ENCODE peak calls at places on chromosomes 11 and 22, in four cellular contexts. W is HCT116, D is K562, M is HepG2. E is an unnamed sample.
A peak's percentile ranks its signal among the peaks of the same experiment; 100 is the strongest.

GRCh38 chr22:44326549-44326881 is 13.8 kb upstream of the SHISAL1 start:
- DNase-seq in M (no peak), D (no peak), W (no peak), E (peak; percentile 58)

GRCh38 chr11:8917157-8917820 is 6.3 kb downstream of the AKIP1 start:
- DNase-seq in W (no peak), M (peak; percentile 62), D (no peak), E (no peak)

GRCh38 chr11:118258410-118258809 is 5.7 kb downstream of the MPZL2 start:
- DNase-seq in D (peak; percentile 13), M (no peak), W (no peak), E (no peak)

GRCh38 chr22:19848298-19849224 is 6.1 kb downstream of the GNB1L start:
- DNase-seq in D (no peak), M (no peak), W (peak; percentile 32), E (no peak)

GRCh38 chr11:112012877-112013276 is 12.3 kb upstream of the DLAT start:
- DNase-seq in M (peak; percentile 8), D (no peak), W (no peak), E (no peak)

GRCh38 chr22:28268176-28268575 is 349.1 kb upstream of the PITPNB start:
- DNase-seq in W (no peak), D (no peak), M (no peak), E (no peak)

GRCh38 chr11:16881074-16881709 is 133.0 kb downstream of the PLEKHA7 start:
- DNase-seq in D (peak; percentile 68), W (no peak), M (no peak), E (no peak)

GRCh38 chr11:5690736-5691135 is 1.1 kb downstream of the TRIM22 start:
- DNase-seq in W (no peak), M (no peak), D (peak; percentile 31), E (no peak)

DNA sequence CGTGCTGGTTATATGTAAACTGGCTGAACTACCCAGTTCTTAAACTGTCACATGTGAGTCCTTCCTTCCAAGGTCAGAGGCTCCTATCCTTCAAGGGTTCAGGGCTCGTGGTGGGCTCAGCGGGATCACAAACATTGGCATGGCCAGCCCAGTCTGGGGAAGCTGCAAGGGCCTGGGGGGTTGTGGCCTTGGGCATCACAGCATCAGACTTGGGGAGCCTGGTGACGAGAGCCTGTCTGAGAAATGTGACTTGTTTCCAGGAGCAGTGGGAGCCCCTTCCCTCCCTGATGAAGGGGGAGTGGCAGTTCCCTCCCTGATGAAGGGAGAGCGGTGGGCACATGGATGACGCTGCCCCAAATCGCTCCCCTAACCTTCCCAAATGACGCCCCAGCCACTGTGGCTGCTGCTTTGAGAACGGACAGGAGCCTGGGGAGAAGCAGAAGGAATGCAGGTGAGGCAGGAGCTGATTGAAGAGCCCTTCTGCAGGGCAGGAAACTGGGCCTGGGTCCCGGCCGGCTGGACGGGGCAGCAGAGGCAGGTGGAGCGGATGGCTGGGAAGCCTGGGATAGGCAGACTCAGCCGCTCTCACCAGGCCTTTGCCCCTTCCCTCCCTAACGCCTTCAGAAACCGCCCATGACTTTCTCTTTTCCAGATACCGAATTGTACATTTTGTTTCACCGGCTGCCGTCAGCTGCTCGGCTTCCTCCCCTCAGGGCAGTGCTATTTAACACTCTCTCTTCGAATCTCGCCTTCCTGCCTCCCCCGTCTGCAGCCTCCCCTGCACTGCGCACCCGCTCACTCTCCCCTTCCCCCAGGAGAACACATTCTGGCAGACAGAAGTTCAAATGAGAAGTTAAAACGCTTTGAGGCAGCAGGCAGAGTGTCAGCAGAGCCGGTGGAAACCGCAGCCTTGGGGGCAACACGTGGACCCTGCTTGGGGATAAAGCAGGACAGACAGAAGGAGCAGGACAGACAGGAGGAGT is 1486.7 kb downstream of the BRD1 start:
- DNase-seq in M (no peak), D (no peak), W (no peak), E (no peak)
- TF ChIP-seq ELF1 in M (no peak), D (no peak), W (no peak), E (no peak)

DNA sequence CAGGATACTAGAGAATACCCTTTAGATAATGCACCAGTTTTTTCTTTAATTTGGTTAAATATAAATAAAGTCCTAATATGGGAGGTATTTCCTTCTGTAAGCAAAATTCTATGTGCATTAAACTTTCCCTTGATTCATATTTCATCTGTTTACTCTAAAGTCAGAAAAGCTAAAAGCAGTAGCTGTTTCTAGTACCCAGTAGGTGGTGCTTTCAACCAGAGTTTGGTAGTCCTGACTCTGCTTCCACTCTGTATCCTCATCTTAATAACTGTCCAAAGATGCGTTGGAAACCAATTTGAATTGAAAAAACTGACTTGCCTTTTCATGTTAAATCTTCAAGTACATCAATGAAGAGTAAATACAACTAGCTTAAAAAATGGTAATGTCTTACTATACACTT is 1065.2 kb downstream of the JRKL start:
- DNase-seq in D (peak; percentile 1), W (no peak), M (peak; percentile 3), E (peak; percentile 21)
- TF ChIP-seq ELF1 in D (no peak), W (no peak), M (no peak), E (no peak)

GRCh38 chr11:3041699-3042098 is 15.5 kb downstream of the CARS1 start:
- DNase-seq in M (no peak), D (no peak), W (no peak), E (no peak)
- TF ChIP-seq ELF1 in M (no peak), D (no peak), W (no peak), E (no peak)

GRCh38 chr11:60005360-60005759 is 11.6 kb upstream of the OOSP4B start:
- DNase-seq in M (no peak), W (no peak), D (no peak), E (no peak)
- TF ChIP-seq ELF1 in M (no peak), W (no peak), D (no peak), E (no peak)

DNA sequence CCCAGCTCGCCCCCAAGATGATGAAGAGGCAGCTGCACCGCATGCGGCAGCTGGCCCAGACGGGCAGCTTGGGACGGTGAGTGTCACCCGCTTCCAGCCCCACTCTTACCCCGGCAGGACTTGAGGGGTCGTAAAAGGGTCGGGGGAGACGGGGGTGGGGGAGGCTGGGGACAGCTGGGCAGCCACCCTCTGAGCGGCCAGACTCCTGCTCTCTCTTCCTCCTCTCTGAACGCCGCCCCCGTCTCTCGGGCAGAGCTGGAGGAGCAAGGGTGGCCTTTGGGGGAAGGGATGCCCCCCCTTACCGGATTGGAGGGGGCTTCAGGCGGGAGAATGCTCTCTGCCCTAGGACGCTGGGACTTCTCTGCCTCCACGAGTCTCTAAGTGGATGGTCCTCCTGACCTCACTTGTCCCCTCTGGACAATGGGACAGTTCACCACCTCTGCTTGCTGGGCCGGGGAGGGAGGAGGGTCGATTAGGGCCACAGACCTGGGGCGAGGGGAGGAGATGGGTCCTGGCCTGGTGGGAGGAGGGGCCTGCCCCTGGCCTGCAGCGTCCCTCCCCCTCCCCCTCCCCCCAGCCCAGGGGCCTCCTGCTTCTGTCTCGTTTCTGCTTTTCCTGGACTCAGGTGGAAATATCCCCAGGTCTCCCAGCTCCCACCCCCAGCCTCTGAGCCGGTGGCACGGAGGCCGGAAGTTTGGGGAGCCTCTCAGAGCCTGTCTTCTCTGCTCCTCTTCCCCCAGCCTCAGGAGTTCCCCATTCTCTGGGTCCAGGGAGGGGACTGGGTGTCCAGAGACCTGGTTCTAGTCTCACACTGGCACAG is 512 bp downstream of the SH3BP1 start:
- DNase-seq in M (no peak), D (peak; percentile 41), W (no peak), E (peak; percentile 77)
- TF ChIP-seq ELF1 in M (no peak), D (no peak), W (no peak), E (no peak)

GRCh38 chr11:66012946-66013761 is 1.3 kb downstream of the CST6 start:
- DNase-seq in M (no peak), D (peak; percentile 68), W (no peak), E (no peak)

GRCh38 chr11:66012371-66012945 is 650 bp downstream of the CST6 start:
- DNase-seq in W (no peak), D (no peak), M (no peak), E (no peak)

GRCh38 chr11:66011239-66011784 is 496 bp upstream of the CST6 start:
- DNase-seq in W (peak; percentile 91), M (no peak), D (no peak), E (no peak)

GRCh38 chr11:66013762-66014100 is 1.9 kb downstream of the CST6 start:
- DNase-seq in M (no peak), D (no peak), W (no peak), E (no peak)

DNA sequence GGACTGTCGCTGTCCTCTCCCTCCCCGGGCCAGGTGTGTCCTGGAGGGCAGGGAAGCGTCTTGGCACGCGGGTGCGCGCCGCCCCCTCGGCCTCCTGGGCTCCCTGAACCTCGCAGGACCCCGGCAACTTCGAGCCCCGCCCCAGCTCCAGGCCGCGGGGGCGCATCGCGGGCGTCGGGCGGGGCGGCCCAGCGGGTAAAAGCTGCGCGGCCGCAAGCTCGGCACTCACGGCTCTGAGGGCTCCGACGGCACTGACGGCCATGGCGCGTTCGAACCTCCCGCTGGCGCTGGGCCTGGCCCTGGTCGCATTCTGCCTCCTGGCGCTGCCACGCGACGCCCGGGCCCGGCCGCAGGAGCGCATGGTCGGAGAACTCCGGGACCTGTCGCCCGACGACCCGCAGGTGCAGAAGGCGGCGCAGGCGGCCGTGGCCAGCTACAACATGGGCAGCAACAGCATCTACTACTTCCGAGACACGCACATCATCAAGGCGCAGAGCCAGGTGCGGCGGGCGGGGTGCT is at the start of gene CST6:
- DNase-seq in D (no peak), M (no peak), W (no peak), E (peak; percentile 52)
- TF ChIP-seq ELF1 in D (no peak), M (no peak), W (no peak), E (no peak)

DNA sequence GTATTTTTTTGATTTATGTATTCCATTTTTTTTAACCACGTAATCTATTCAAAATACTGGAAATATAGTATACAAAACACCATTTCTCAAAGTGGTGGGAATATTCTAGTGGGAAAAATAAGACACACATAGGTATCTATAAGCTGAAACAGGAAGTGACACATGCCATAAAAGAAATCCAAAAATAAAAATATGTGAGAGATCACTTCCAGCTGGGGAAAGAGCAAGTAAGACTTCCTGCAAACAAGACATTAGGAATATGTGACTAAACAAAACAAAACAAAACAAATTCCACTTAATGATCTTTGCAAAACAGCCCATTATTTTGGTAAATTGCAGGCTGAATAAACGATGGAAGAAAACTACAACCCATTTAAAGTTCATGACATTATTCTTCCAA is 107.3 kb upstream of the CEP126 start:
- DNase-seq in M (no peak), W (no peak), D (no peak), E (no peak)
- TF ChIP-seq ELF1 in M (no peak), W (no peak), D (no peak), E (no peak)

DNA sequence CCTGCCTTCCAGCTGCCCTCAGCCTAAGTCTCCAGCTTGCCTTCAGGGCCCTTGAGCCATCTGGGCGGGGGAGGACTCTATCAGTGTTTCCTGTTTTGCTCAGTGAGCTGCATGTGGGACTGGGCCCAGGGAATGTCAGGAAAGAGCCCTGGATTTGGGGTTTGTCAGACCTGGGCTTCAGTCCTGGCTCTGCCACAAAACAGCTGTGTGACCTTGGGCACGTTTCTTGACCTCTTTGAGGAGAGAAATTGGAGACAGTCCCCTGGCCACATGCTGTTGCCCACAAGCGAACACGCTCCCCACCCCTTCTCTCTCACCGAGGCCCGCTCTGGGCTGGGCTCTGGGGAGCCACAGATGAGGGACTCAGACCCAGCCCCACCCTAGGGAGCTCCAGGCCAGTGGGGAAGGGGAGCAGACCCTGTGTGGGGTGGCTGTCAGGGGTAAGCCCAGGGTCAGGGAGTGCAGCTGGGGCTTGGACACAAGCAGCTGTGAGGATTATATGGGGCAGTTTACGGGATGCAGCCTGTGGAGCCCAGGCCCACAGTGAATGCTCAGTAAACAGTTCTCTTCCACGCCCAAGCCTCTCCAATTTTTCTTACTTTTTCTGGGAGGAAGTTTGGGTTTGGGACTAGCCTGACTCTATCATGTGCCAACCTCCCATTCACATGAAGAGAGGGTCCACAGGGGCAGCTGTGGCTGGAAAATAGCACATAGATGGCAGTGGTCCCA is 12.3 kb downstream of the MYO7A start:
- DNase-seq in W (no peak), M (no peak), D (no peak), E (peak; percentile 75)
- TF ChIP-seq ELF1 in W (no peak), M (no peak), D (no peak), E (no peak)